ENCODE peak calls at places on chromosomes 2 and 18, in ten cellular contexts. U is fibroblast of the aortic adventitia, L is left ventricle myocardium inferior, P is body of pancreas, W is fibroblast of villous mesenchyme, E is endodermal cell, T is fibroblast of mammary gland, K is lung, D is cardiac muscle cell, A is coronary artery. M is an unnamed sample.
A peak's percentile ranks its signal among the peaks of the same experiment; 100 is the strongest.

GRCh38 chr2:26561918-26562810 is 79.0 kb downstream of the CIB4 start:
- DNase-seq in K (no peak), L (peak; percentile 54), E (peak; percentile 53), A (no peak), T (peak; percentile 5), W (no peak), P (peak; percentile 77), U (no peak), D (peak; percentile 53), M (peak; percentile 65)

GRCh38 chr2:231449503-231450054 is 14.7 kb downstream of the NCL start:
- DNase-seq in L (no peak), W (no peak), K (no peak), U (no peak), P (no peak), T (no peak), E (no peak), D (no peak), A (no peak), M (no peak)

GRCh38 chr18:79404567-79404910 is 8.8 kb downstream of the NFATC1 start:
- DNase-seq in T (no peak), P (no peak), E (no peak), L (peak; percentile 15), A (no peak), D (no peak), K (no peak), U (no peak), W (no peak), M (no peak)

GRCh38 chr18:42271656-42272355 is 316.8 kb downstream of the PIK3C3 start:
- DNase-seq in E (no peak), D (no peak), U (no peak), K (no peak), P (no peak), W (no peak), L (no peak), A (no peak), T (no peak), M (no peak)

GRCh38 chr2:134668821-134669220 is 50.0 kb downstream of the TMEM163 start:
- DNase-seq in T (no peak), P (peak; percentile 34), K (peak; percentile 52), A (peak; percentile 54), D (no peak), U (no peak), E (peak; percentile 24), L (no peak), W (no peak), M (peak; percentile 35)

GRCh38 chr2:216373896-216374295 is 1.6 kb upstream of the MARCHF4 start:
- DNase-seq in K (no peak), L (no peak), P (no peak), T (no peak), D (no peak), W (no peak), U (no peak), E (no peak), A (no peak), M (no peak)

GRCh38 chr2:25283921-25284320 is 57.8 kb downstream of the DNMT3A start:
- DNase-seq in K (no peak), T (no peak), A (no peak), D (no peak), P (no peak), U (no peak), L (no peak), W (no peak), E (no peak), M (no peak)

GRCh38 chr18:28357785-28358401 is 181.0 kb upstream of the CDH2 start:
- DNase-seq in T (no peak), E (peak; percentile 72), P (no peak), D (peak; percentile 3), U (no peak), W (no peak), L (no peak), K (no peak), A (no peak), M (peak; percentile 19)

GRCh38 chr2:65453916-65454315 is 21.5 kb upstream of the SPRED2 start:
- DNase-seq in A (no peak), P (no peak), D (no peak), L (no peak), K (no peak), T (no peak), U (peak; percentile 62), W (no peak), E (no peak), M (no peak)

GRCh38 chr2:8197101-8197500 is 484.8 kb upstream of the ID2 start:
- DNase-seq in L (no peak), P (no peak), W (no peak), E (no peak), A (no peak), U (peak; percentile 70), T (peak; percentile 88), D (peak; percentile 6), K (no peak), M (no peak)

GRCh38 chr18:73670046-73670445 is 477.6 kb downstream of the FBXO15 start:
- DNase-seq in W (no peak), L (no peak), P (no peak), A (no peak), E (no peak), D (no peak), U (no peak), T (no peak), K (no peak), M (no peak)

GRCh38 chr2:2703792-2704191 is 372.7 kb upstream of the MYT1L start:
- DNase-seq in W (no peak), T (no peak), D (no peak), P (no peak), K (no peak), L (no peak), A (no peak), U (no peak), E (no peak), M (no peak)

GRCh38 chr2:200483729-200484198 is 26.1 kb downstream of the KCTD18 start:
- DNase-seq in D (peak; percentile 42), E (peak; percentile 94), U (peak; percentile 27), K (peak; percentile 70), T (peak; percentile 37), W (peak; percentile 42), L (no peak), P (peak; percentile 78), A (no peak), M (peak; percentile 62)

GRCh38 chr2:165369131-165369935 is 100.2 kb upstream of the CSRNP3 start:
- DNase-seq in K (no peak), P (peak; percentile 65), U (peak; percentile 83), D (no peak), A (no peak), W (no peak), L (no peak), T (peak; percentile 2), E (peak; percentile 69), M (no peak)

GRCh38 chr2:45882707-45883106 is 231.2 kb downstream of the PRKCE start:
- DNase-seq in D (peak; percentile 76), T (peak; percentile 63), A (peak; percentile 70), L (peak; percentile 62), W (peak; percentile 86), U (peak; percentile 83), E (no peak), K (no peak), P (no peak), M (no peak)

DNA sequence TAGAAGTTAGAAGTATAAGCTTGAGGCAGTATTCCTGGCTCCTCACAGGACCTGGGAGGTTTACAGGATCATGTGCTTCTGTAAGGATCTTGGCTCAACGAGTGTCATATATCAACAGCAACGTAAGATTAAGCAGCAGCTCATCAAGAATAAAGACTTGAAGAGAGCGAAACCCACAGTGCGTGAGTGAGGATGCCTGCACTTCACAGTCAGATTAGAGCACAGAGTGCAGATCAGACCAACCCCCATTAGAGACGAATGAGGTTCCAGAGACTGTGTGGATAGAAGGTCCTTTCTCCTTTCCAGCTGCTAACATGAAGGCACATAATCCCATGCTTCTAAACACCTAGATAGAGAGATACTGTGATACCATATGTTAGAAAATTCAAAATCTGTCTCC is 1656.8 kb upstream of the NXPH2 start:
- DNase-seq in W (no peak), A (no peak), K (no peak), D (no peak), P (no peak), L (no peak), T (no peak), E (no peak), U (no peak), M (no peak)
- H3K4me3 ChIP-seq in W (no peak overlapping the region), A (no peak overlapping the region), K (no peak overlapping the region), D (no peak overlapping the region), P (no peak overlapping the region), L (no peak overlapping the region), T (no peak overlapping the region), E (no peak overlapping the region), U (no peak overlapping the region), M (no peak overlapping the region)

DNA sequence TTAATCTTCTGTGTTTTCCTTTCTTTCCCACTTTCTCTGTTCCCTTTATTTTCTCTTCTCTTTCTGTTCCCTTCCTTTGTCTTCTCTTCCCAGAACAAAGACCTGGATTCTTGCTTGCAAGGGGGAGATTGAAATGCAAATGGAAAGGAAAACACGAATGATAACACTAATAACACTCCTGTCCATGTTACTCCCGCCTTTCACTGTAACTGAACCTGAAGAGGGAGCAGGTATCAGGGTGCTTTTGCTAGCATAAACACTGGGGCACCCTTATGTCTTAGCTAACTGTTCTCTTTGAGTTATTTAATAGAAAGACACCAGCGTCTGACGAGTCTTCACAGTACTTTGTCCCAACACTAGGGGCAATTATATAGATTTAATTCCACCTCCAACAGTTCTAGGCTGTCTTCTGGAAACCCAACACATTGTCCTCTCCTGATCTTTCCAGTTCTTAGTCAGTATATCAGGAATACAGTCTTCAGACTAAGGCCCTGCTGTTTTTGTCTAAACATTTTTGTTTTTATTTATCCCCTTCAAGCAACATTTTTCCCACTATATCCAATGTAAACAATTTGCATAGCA is 99.2 kb downstream of the PTPRM start:
- DNase-seq in U (no peak), T (no peak), D (no peak), P (no peak), W (no peak), E (no peak), A (no peak), L (no peak), K (no peak), M (no peak)
- TF ChIP-seq CTCF in U (no peak), T (no peak), D (no peak), P (no peak), W (no peak), E (peak; percentile 66), A (no peak), L (no peak), K (no peak), M (no peak)

DNA sequence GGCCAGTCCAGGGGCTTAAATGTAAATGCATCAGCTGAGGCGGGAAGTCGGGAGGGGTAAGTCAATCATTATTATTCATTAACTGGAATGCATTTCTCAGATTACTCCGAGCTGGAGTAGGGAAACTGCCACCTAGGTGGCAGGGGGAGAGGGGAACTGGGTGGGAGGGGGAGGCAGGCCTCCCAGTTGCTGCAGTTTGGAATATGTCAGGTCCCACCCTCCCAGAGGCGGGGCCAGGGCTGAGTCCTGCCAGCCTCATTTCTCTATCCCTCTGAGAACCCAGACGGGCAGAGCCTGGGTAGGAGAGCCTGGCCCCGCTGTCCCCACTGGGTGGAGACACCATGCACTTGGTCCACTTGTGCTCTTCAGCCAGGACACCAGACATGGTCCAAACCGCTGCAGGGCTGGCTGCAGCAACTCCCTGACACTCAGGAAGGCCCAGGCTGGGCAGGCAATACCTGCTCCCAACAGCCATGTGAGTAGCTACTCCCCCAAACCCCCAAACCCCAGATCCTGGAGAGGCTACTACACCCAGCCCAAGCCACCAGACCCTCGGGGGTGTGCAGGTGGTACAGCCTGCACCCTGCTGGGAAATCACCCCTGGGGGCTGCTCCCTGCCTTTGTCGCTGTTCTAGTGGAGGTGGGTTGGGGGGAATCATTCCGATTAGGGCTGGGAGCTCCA is at the start of gene GPBAR1:
- DNase-seq in E (peak; percentile 88), W (no peak), U (no peak), K (no peak), T (no peak), P (peak; percentile 66), A (no peak), L (peak; percentile 61), D (no peak), M (peak; percentile 40)
- H3K4me3 ChIP-seq in E (no peak within 1 kb of the TSS), W (peak within 1 kb of the TSS; percentile 18), U (no peak within 1 kb of the TSS), K (no peak within 1 kb of the TSS), T (no peak within 1 kb of the TSS), P (no peak within 1 kb of the TSS), A (peak within 1 kb of the TSS; percentile 57), L (peak within 1 kb of the TSS; percentile 47), D (no peak within 1 kb of the TSS), M (no peak within 1 kb of the TSS)

GRCh38 chr2:189115126-189115525 is 64.4 kb downstream of the COL5A2 start:
- DNase-seq in E (no peak), T (peak; percentile 56), D (peak; percentile 62), A (no peak), U (peak; percentile 72), L (no peak), W (no peak), P (no peak), K (no peak), M (no peak)
- TF ChIP-seq CTCF in E (no peak), T (no peak), D (peak; percentile 16), A (no peak), U (peak; percentile 7), L (peak; percentile 39), W (peak; percentile 8), P (no peak), K (no peak), M (no peak)